ENCODE peak calls at places on chromosomes 16 and 17, in ten cellular contexts. One of them, this sample, is unnamed.

GRCh38 chr16:67165121-67166034 is 833 bp downstream of the HSF4 start:
- DNase-seq in astrocyte: no peak
- DNase-seq in RWPE1: no peak
- DNase-seq in OCI-LY7: no peak
- DNase-seq in gastrocnemius medialis: no peak
- DNase-seq in WTC11: no peak
- DNase-seq in body of pancreas: no peak
- DNase-seq in omental fat pad: no peak
- DNase-seq in GM12865: no peak
- DNase-seq in adrenal gland: no peak
- DNase-seq in this sample: peak; percentile 33

GRCh38 chr16:13083687-13084086 is 182.3 kb downstream of the SHISA9 start:
- DNase-seq in omental fat pad: no peak
- DNase-seq in astrocyte: no peak
- DNase-seq in GM12865: no peak
- DNase-seq in WTC11: no peak
- DNase-seq in body of pancreas: peak; percentile 88
- DNase-seq in OCI-LY7: no peak
- DNase-seq in RWPE1: no peak
- DNase-seq in adrenal gland: no peak
- DNase-seq in gastrocnemius medialis: no peak
- DNase-seq in this sample: no peak

GRCh38 chr17:47742319-47743181 is 9.5 kb downstream of the TBX21 start:
- DNase-seq in gastrocnemius medialis: no peak
- DNase-seq in body of pancreas: no peak
- DNase-seq in astrocyte: no peak
- DNase-seq in WTC11: peak; percentile 76
- DNase-seq in GM12865: peak; percentile 37
- DNase-seq in adrenal gland: peak; percentile 20
- DNase-seq in OCI-LY7: peak; percentile 61
- DNase-seq in RWPE1: no peak
- DNase-seq in omental fat pad: no peak
- DNase-seq in this sample: peak; percentile 77

GRCh38 chr17:72357764-72358365 is 237.0 kb downstream of the SOX9 start:
- DNase-seq in RWPE1: no peak
- DNase-seq in body of pancreas: no peak
- DNase-seq in GM12865: no peak
- DNase-seq in astrocyte: peak; percentile 45
- DNase-seq in adrenal gland: no peak
- DNase-seq in omental fat pad: no peak
- DNase-seq in OCI-LY7: no peak
- DNase-seq in gastrocnemius medialis: no peak
- DNase-seq in WTC11: no peak
- DNase-seq in this sample: no peak

GRCh38 chr17:1787301-1787902 is 25.5 kb downstream of the SERPINF1 start:
- DNase-seq in astrocyte: peak; percentile 92
- DNase-seq in RWPE1: peak; percentile 94
- DNase-seq in omental fat pad: no peak
- DNase-seq in OCI-LY7: no peak
- DNase-seq in body of pancreas: peak; percentile 64
- DNase-seq in WTC11: no peak
- DNase-seq in GM12865: no peak
- DNase-seq in adrenal gland: peak; percentile 91
- DNase-seq in gastrocnemius medialis: peak; percentile 94
- DNase-seq in this sample: no peak

GRCh38 chr17:31744541-31744951 is 114.5 kb downstream of the COPRS start:
- DNase-seq in RWPE1: no peak
- DNase-seq in body of pancreas: no peak
- DNase-seq in GM12865: no peak
- DNase-seq in omental fat pad: no peak
- DNase-seq in astrocyte: no peak
- DNase-seq in adrenal gland: no peak
- DNase-seq in OCI-LY7: no peak
- DNase-seq in gastrocnemius medialis: no peak
- DNase-seq in WTC11: no peak
- DNase-seq in this sample: no peak

GRCh38 chr16:20901441-20902112 is 1.0 kb downstream of the LYRM1 start:
- DNase-seq in WTC11: peak; percentile 20
- DNase-seq in body of pancreas: peak; percentile 64
- DNase-seq in gastrocnemius medialis: peak; percentile 45
- DNase-seq in RWPE1: peak; percentile 60
- DNase-seq in adrenal gland: peak; percentile 69
- DNase-seq in OCI-LY7: peak; percentile 67
- DNase-seq in omental fat pad: no peak
- DNase-seq in GM12865: peak; percentile 76
- DNase-seq in astrocyte: peak; percentile 42
- DNase-seq in this sample: peak; percentile 54

GRCh38 chr17:35725058-35725457 is 6.4 kb upstream of the RASL10B start:
- DNase-seq in gastrocnemius medialis: no peak
- DNase-seq in omental fat pad: no peak
- DNase-seq in RWPE1: no peak
- DNase-seq in GM12865: no peak
- DNase-seq in adrenal gland: no peak
- DNase-seq in WTC11: no peak
- DNase-seq in OCI-LY7: no peak
- DNase-seq in astrocyte: no peak
- DNase-seq in body of pancreas: no peak
- DNase-seq in this sample: no peak

GRCh38 chr16:74224828-74225227 is 71.8 kb upstream of the PSMD7 start:
- DNase-seq in OCI-LY7: no peak
- DNase-seq in RWPE1: no peak
- DNase-seq in GM12865: no peak
- DNase-seq in astrocyte: no peak
- DNase-seq in WTC11: no peak
- DNase-seq in adrenal gland: no peak
- DNase-seq in omental fat pad: no peak
- DNase-seq in body of pancreas: no peak
- DNase-seq in gastrocnemius medialis: no peak
- DNase-seq in this sample: no peak

GRCh38 chr17:17680477-17681186 is 626 bp upstream of the RAI1 start:
- DNase-seq in omental fat pad: no peak
- DNase-seq in astrocyte: no peak
- DNase-seq in OCI-LY7: no peak
- DNase-seq in body of pancreas: no peak
- DNase-seq in GM12865: no peak
- DNase-seq in adrenal gland: no peak
- DNase-seq in RWPE1: no peak
- DNase-seq in gastrocnemius medialis: no peak
- DNase-seq in WTC11: no peak
- DNase-seq in this sample: no peak

GRCh38 chr17:57404073-57404472 is 147.8 kb downstream of the MSI2 start:
- DNase-seq in WTC11: no peak
- DNase-seq in GM12865: peak; percentile 37
- DNase-seq in adrenal gland: no peak
- DNase-seq in gastrocnemius medialis: no peak
- DNase-seq in astrocyte: no peak
- DNase-seq in RWPE1: no peak
- DNase-seq in OCI-LY7: peak; percentile 56
- DNase-seq in omental fat pad: no peak
- DNase-seq in body of pancreas: no peak
- DNase-seq in this sample: no peak

GRCh38 chr17:61267847-61268246 is 131.8 kb upstream of the TBX2 start:
- DNase-seq in GM12865: no peak
- DNase-seq in WTC11: no peak
- DNase-seq in adrenal gland: no peak
- DNase-seq in OCI-LY7: no peak
- DNase-seq in RWPE1: no peak
- DNase-seq in omental fat pad: no peak
- DNase-seq in gastrocnemius medialis: no peak
- DNase-seq in body of pancreas: no peak
- DNase-seq in astrocyte: no peak
- DNase-seq in this sample: no peak

GRCh38 chr17:49035470-49036269 is 38.5 kb downstream of the IGF2BP1 start:
- DNase-seq in omental fat pad: peak; percentile 46
- DNase-seq in GM12865: peak; percentile 64
- DNase-seq in OCI-LY7: peak; percentile 48
- DNase-seq in WTC11: peak; percentile 88
- DNase-seq in body of pancreas: peak; percentile 24
- DNase-seq in gastrocnemius medialis: peak; percentile 18
- DNase-seq in RWPE1: peak; percentile 66
- DNase-seq in astrocyte: no peak
- DNase-seq in adrenal gland: peak; percentile 65
- DNase-seq in this sample: peak; percentile 75

GRCh38 chr17:68053237-68054030 is 17.9 kb downstream of the KPNA2 start:
- DNase-seq in OCI-LY7: no peak
- DNase-seq in omental fat pad: no peak
- DNase-seq in body of pancreas: peak; percentile 20
- DNase-seq in WTC11: no peak
- DNase-seq in adrenal gland: peak; percentile 20
- DNase-seq in RWPE1: no peak
- DNase-seq in gastrocnemius medialis: peak; percentile 44
- DNase-seq in GM12865: no peak
- DNase-seq in astrocyte: peak; percentile 64
- DNase-seq in this sample: no peak

GRCh38 chr17:57868775-57869598 is 19.1 kb upstream of the MRPS23 start:
- DNase-seq in GM12865: no peak
- DNase-seq in adrenal gland: no peak
- DNase-seq in RWPE1: no peak
- DNase-seq in omental fat pad: no peak
- DNase-seq in WTC11: no peak
- DNase-seq in gastrocnemius medialis: no peak
- DNase-seq in OCI-LY7: no peak
- DNase-seq in astrocyte: no peak
- DNase-seq in body of pancreas: no peak
- DNase-seq in this sample: no peak

GRCh38 chr16:48276102-48276501 is 28.8 kb upstream of the ABCC11 start:
- DNase-seq in OCI-LY7: no peak
- DNase-seq in RWPE1: no peak
- DNase-seq in omental fat pad: no peak
- DNase-seq in WTC11: no peak
- DNase-seq in GM12865: no peak
- DNase-seq in body of pancreas: peak; percentile 22
- DNase-seq in astrocyte: peak; percentile 67
- DNase-seq in gastrocnemius medialis: no peak
- DNase-seq in adrenal gland: no peak
- DNase-seq in this sample: no peak

GRCh38 chr17:32104158-32104557 is 38.1 kb upstream of the RHOT1 start:
- DNase-seq in WTC11: no peak
- DNase-seq in RWPE1: no peak
- DNase-seq in gastrocnemius medialis: no peak
- DNase-seq in adrenal gland: no peak
- DNase-seq in GM12865: no peak
- DNase-seq in body of pancreas: no peak
- DNase-seq in OCI-LY7: no peak
- DNase-seq in omental fat pad: no peak
- DNase-seq in astrocyte: no peak
- DNase-seq in this sample: no peak

GRCh38 chr16:11615756-11616447 is 29.2 kb upstream of the LITAF start:
- DNase-seq in body of pancreas: no peak
- DNase-seq in gastrocnemius medialis: no peak
- DNase-seq in RWPE1: no peak
- DNase-seq in omental fat pad: no peak
- DNase-seq in GM12865: no peak
- DNase-seq in OCI-LY7: no peak
- DNase-seq in WTC11: no peak
- DNase-seq in adrenal gland: no peak
- DNase-seq in astrocyte: peak; percentile 49
- DNase-seq in this sample: no peak

GRCh38 chr16:88541831-88542230 is 28.4 kb upstream of the ZC3H18 start:
- DNase-seq in gastrocnemius medialis: no peak
- DNase-seq in body of pancreas: no peak
- DNase-seq in GM12865: no peak
- DNase-seq in WTC11: no peak
- DNase-seq in astrocyte: no peak
- DNase-seq in RWPE1: no peak
- DNase-seq in adrenal gland: no peak
- DNase-seq in OCI-LY7: no peak
- DNase-seq in omental fat pad: no peak
- DNase-seq in this sample: no peak
- TF ChIP-seq CTCF in gastrocnemius medialis: no peak
- TF ChIP-seq CTCF in body of pancreas: no peak
- TF ChIP-seq CTCF in GM12865: no peak
- TF ChIP-seq CTCF in WTC11: no peak
- TF ChIP-seq CTCF in astrocyte: no peak
- TF ChIP-seq CTCF in RWPE1: no peak
- TF ChIP-seq CTCF in adrenal gland: no peak
- TF ChIP-seq CTCF in OCI-LY7: no peak
- TF ChIP-seq CTCF in omental fat pad: no peak
- TF ChIP-seq CTCF in this sample: no peak

GRCh38 chr17:6110592-6110991 is 40.4 kb downstream of the WSCD1 start:
- DNase-seq in omental fat pad: no peak
- DNase-seq in gastrocnemius medialis: no peak
- DNase-seq in OCI-LY7: no peak
- DNase-seq in adrenal gland: no peak
- DNase-seq in body of pancreas: no peak
- DNase-seq in RWPE1: peak; percentile 48
- DNase-seq in GM12865: peak; percentile 49
- DNase-seq in astrocyte: peak; percentile 13
- DNase-seq in WTC11: no peak
- DNase-seq in this sample: no peak
- TF ChIP-seq CTCF in omental fat pad: no peak
- TF ChIP-seq CTCF in gastrocnemius medialis: no peak
- TF ChIP-seq CTCF in OCI-LY7: no peak
- TF ChIP-seq CTCF in adrenal gland: no peak
- TF ChIP-seq CTCF in body of pancreas: no peak
- TF ChIP-seq CTCF in RWPE1: no peak
- TF ChIP-seq CTCF in GM12865: no peak
- TF ChIP-seq CTCF in astrocyte: no peak
- TF ChIP-seq CTCF in WTC11: no peak
- TF ChIP-seq CTCF in this sample: no peak

GRCh38 chr17:29117440-29117753 is 62.8 kb downstream of the MYO18A start:
- DNase-seq in GM12865: no peak
- DNase-seq in RWPE1: no peak
- DNase-seq in adrenal gland: no peak
- DNase-seq in WTC11: no peak
- DNase-seq in gastrocnemius medialis: no peak
- DNase-seq in astrocyte: no peak
- DNase-seq in omental fat pad: no peak
- DNase-seq in body of pancreas: no peak
- DNase-seq in OCI-LY7: no peak
- DNase-seq in this sample: no peak
- TF ChIP-seq CTCF in GM12865: no peak
- TF ChIP-seq CTCF in RWPE1: peak; percentile 52
- TF ChIP-seq CTCF in adrenal gland: no peak
- TF ChIP-seq CTCF in WTC11: peak; percentile 24
- TF ChIP-seq CTCF in gastrocnemius medialis: peak; percentile 16
- TF ChIP-seq CTCF in astrocyte: no peak
- TF ChIP-seq CTCF in omental fat pad: no peak
- TF ChIP-seq CTCF in body of pancreas: no peak
- TF ChIP-seq CTCF in OCI-LY7: peak; percentile 30
- TF ChIP-seq CTCF in this sample: peak; percentile 59

DNA sequence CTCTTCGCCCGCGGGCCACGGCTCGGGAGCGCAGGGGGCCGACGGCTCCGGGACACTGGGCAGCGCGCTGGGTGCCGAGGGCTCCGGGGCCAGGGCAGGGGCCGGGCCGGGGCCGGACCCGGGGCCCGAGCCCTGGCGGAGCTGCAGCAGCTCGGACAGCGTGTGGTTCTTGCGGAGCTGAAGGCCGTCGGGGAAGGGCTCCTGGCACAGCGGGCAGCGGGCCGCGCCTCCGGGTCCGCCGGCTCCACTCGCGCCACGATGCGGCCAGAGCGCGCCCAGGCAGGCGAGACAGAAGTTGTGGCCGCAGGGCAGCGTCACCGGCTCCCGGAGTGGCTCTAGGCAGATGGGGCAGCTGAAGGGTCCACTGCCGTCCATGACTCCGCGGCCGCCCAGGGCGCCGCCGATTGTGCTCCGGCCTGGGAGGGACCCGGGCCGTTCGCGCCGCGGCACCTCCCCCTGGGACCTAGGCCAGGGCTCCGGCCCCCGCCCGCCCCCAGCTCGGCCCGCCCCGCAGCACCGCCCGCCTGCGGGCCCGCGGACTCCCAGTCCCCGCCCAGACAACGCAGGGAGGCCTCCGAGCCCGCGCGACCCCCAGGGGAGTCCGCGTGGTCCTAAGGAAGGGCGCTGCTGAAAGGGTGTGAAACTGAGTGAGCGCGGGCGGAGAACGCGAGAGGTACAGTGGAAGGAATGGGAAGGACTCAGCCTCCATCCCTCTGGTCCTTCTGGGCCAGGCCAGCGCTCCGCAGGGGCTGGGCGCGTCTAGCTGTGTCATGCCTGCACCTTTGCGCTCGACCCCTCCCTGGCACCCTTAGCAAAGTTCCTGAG is at the start of gene TRIM47:
- DNase-seq in body of pancreas: peak; percentile 66
- DNase-seq in gastrocnemius medialis: peak; percentile 48
- DNase-seq in RWPE1: peak; percentile 52
- DNase-seq in adrenal gland: peak; percentile 66
- DNase-seq in astrocyte: peak; percentile 55
- DNase-seq in WTC11: peak; percentile 53
- DNase-seq in omental fat pad: no peak
- DNase-seq in GM12865: no peak
- DNase-seq in OCI-LY7: no peak
- DNase-seq in this sample: peak; percentile 49
- TF ChIP-seq CTCF in body of pancreas: no peak
- TF ChIP-seq CTCF in gastrocnemius medialis: peak; percentile 12
- TF ChIP-seq CTCF in RWPE1: peak; percentile 20
- TF ChIP-seq CTCF in adrenal gland: no peak
- TF ChIP-seq CTCF in astrocyte: no peak
- TF ChIP-seq CTCF in WTC11: no peak
- TF ChIP-seq CTCF in omental fat pad: no peak
- TF ChIP-seq CTCF in GM12865: no peak
- TF ChIP-seq CTCF in OCI-LY7: peak; percentile 14
- TF ChIP-seq CTCF in this sample: no peak